ENCODE peak calls at places on chromosome 15, in seven cellular contexts. A is CD8-positive, alpha-beta memory T cell; I is anterior cingulate cortex; N is Kasumi-1; E is HTR-8/SVneo; J is uterus; S is AG08395. Z is an unnamed sample.

GRCh38 chr15:98169551-98169950 is 209.0 kb downstream of the ARRDC4 start:
- DNase-seq in A (no peak), I (no peak), N (no peak), E (no peak), J (no peak), S (no peak), Z (no peak)

GRCh38 chr15:66765478-66766281 is 63.6 kb downstream of the SMAD6 start:
- DNase-seq in A (no peak), I (no peak), N (peak), E (peak), J (no peak), S (peak), Z (no peak)

GRCh38 chr15:98560338-98560737 is 88.0 kb upstream of the IGF1R start:
- DNase-seq in A (no peak), I (no peak), N (no peak), E (no peak), J (no peak), S (no peak), Z (no peak)

GRCh38 chr15:50377867-50378751 is 23.1 kb upstream of the GABPB1 start:
- DNase-seq in A (no peak), I (no peak), N (no peak), E (no peak), J (no peak), S (peak), Z (no peak)

GRCh38 chr15:53648934-53649333 is 110.5 kb downstream of the WDR72 start:
- DNase-seq in A (no peak), I (no peak), N (no peak), E (no peak), J (no peak), S (no peak), Z (no peak)

GRCh38 chr15:87326274-87326673 is 930.3 kb downstream of the NTRK3 start:
- DNase-seq in A (no peak), I (no peak), N (no peak), E (no peak), J (no peak), S (no peak), Z (no peak)

GRCh38 chr15:66908503-66909095 is 156.8 kb upstream of the SMAD3 start:
- DNase-seq in A (no peak), I (no peak), N (peak), E (no peak), J (no peak), S (no peak), Z (peak)

GRCh38 chr15:101538177-101538576 is 48.7 kb upstream of the PCSK6 start:
- DNase-seq in A (no peak), I (no peak), N (no peak), E (no peak), J (no peak), S (no peak), Z (no peak)

GRCh38 chr15:48477795-48478360 is 146.6 kb downstream of the DUT start:
- DNase-seq in A (no peak), I (peak), N (no peak), E (no peak), J (no peak), S (no peak), Z (no peak)

GRCh38 chr15:84108725-84109124 is 126.8 kb upstream of the GOLGA6L4 start:
- DNase-seq in A (no peak), I (no peak), N (no peak), E (no peak), J (no peak), S (no peak), Z (no peak)

GRCh38 chr15:74790080-74790916 is 8.4 kb downstream of the CSK start:
- DNase-seq in A (peak), I (peak), N (peak), E (peak), J (peak), S (peak), Z (peak)

GRCh38 chr15:33029247-33029646 is 165.3 kb downstream of the FMN1 start:
- DNase-seq in A (no peak), I (no peak), N (no peak), E (no peak), J (no peak), S (peak), Z (no peak)

GRCh38 chr15:58703610-58704009 is 45.9 kb downstream of the ADAM10 start:
- DNase-seq in A (no peak), I (no peak), N (peak), E (no peak), J (no peak), S (no peak), Z (no peak)

GRCh38 chr15:83449250-83449671 is 2.1 kb downstream of the SH3GL3 start:
- DNase-seq in A (no peak), I (peak), N (no peak), E (no peak), J (no peak), S (no peak), Z (no peak)

GRCh38 chr15:34642252-34642651 is 58.8 kb upstream of the GOLGA8B start:
- DNase-seq in A (no peak), I (no peak), N (no peak), E (no peak), J (no peak), S (no peak), Z (no peak)

GRCh38 chr15:61138151-61138550 is 91.0 kb downstream of the RORA start:
- DNase-seq in A (no peak), I (no peak), N (no peak), E (no peak), J (no peak), S (peak), Z (no peak)